ENCODE peak calls at places on chromosomes 13 and 19, in six cellular contexts. W is esophagus squamous epithelium, E is tibial nerve, R is transverse colon, T is Caco-2, A is thoracic aorta. Z is an unnamed sample.
A peak's percentile ranks its signal among the peaks of the same experiment; 100 is the strongest.

GRCh38 chr13:105848494-105848893 is 687.0 kb downstream of the EFNB2 start:
- DNase-seq in T (no peak), R (no peak), W (no peak), A (no peak), E (no peak), Z (no peak)

GRCh38 chr13:45206340-45206739 is 5.5 kb upstream of the KCTD4 start:
- DNase-seq in T (no peak), R (no peak), W (no peak), A (no peak), E (no peak), Z (no peak)

GRCh38 chr13:96003304-96003703 is 49.9 kb downstream of the UGGT2 start:
- DNase-seq in R (no peak), T (no peak), E (no peak), W (no peak), A (no peak), Z (no peak)

GRCh38 chr13:64855506-64855905 is 2374.6 kb downstream of the PCDH9 start:
- DNase-seq in E (no peak), A (no peak), T (no peak), W (no peak), R (no peak), Z (no peak)

GRCh38 chr13:106186366-106187030 is 349.0 kb downstream of the EFNB2 start:
- DNase-seq in R (no peak), W (no peak), T (no peak), E (no peak), A (no peak), Z (no peak)

GRCh38 chr13:102484329-102484728 is 82.5 kb upstream of the FGF14 start:
- DNase-seq in R (no peak), W (no peak), T (no peak), A (no peak), E (no peak), Z (peak; percentile 12)

GRCh38 chr13:40186041-40186440 is 480.4 kb downstream of the FOXO1 start:
- DNase-seq in W (no peak), A (no peak), T (no peak), E (no peak), R (no peak), Z (no peak)

GRCh38 chr13:39864221-39864620 is 208.8 kb downstream of the COG6 start:
- DNase-seq in A (no peak), E (no peak), W (no peak), T (no peak), R (no peak), Z (no peak)

GRCh38 chr13:24271231-24271610 is 38.2 kb upstream of the C1QTNF9 start:
- DNase-seq in R (no peak), W (no peak), T (no peak), E (no peak), A (no peak), Z (no peak)

GRCh38 chr13:31035162-31035951 is 102.9 kb downstream of the TEX26 start:
- DNase-seq in E (peak; percentile 53), T (no peak), A (no peak), R (no peak), W (no peak), Z (no peak)

GRCh38 chr13:44259045-44260042 is 114.3 kb upstream of the SERP2 start:
- DNase-seq in A (peak; percentile 49), E (peak; percentile 50), R (peak; percentile 48), W (no peak), T (no peak), Z (no peak)

GRCh38 chr19:5891938-5892771 is 11.4 kb downstream of the NDUFA11 start:
- DNase-seq in E (no peak), W (no peak), T (no peak), R (peak; percentile 58), A (no peak), Z (peak; percentile 91)

GRCh38 chr19:12786149-12786870 is 5.0 kb upstream of the JUNB start:
- DNase-seq in R (peak; percentile 86), W (peak; percentile 50), E (no peak), T (no peak), A (no peak), Z (peak; percentile 61)

GRCh38 chr13:80527400-80527799 is 186.5 kb upstream of the SPRY2 start:
- DNase-seq in A (no peak), T (no peak), W (no peak), E (no peak), R (no peak), Z (no peak)

GRCh38 chr13:43878897-43879322 is 630 bp downstream of the CCDC122 start:
- DNase-seq in E (peak; percentile 62), T (peak; percentile 61), W (peak; percentile 9), A (peak; percentile 26), R (peak; percentile 77), Z (no peak)

GRCh38 chr13:83085186-83085900 is 796.9 kb downstream of the SLITRK1 start:
- DNase-seq in R (no peak), A (no peak), W (no peak), E (no peak), T (no peak), Z (no peak)

GRCh38 chr19:51456541-51457290 is 1.5 kb downstream of the SIGLEC8 start:
- DNase-seq in E (no peak), A (no peak), T (no peak), W (no peak), R (no peak), Z (no peak)

GRCh38 chr13:113630296-113630695 is 27.7 kb downstream of the ATP4B start:
- DNase-seq in E (no peak), R (no peak), T (peak; percentile 3), W (no peak), A (no peak), Z (no peak)

GRCh38 chr13:98957731-98958442 is 20.0 kb downstream of the DOCK9 start:
- DNase-seq in R (no peak), T (no peak), E (no peak), W (no peak), A (no peak), Z (peak; percentile 29)

GRCh38 chr19:16274466-16274865 is 50.2 kb upstream of the KLF2 start:
- DNase-seq in E (no peak), R (no peak), W (no peak), T (no peak), A (no peak), Z (no peak)

GRCh38 chr13:114140909-114141255 is 8.5 kb upstream of the RASA3 start:
- DNase-seq in W (no peak), A (no peak), R (no peak), E (no peak), T (no peak), Z (no peak)

GRCh38 chr13:104006625-104007061 is 940.4 kb upstream of the SLC10A2 start:
- DNase-seq in A (no peak), W (no peak), E (no peak), R (no peak), T (no peak), Z (no peak)

GRCh38 chr13:26020536-26021290 is 31.1 kb downstream of the SHISA2 start:
- DNase-seq in E (no peak), A (no peak), T (no peak), R (no peak), W (no peak), Z (no peak)

GRCh38 chr13:44197791-44198770 is 175.5 kb upstream of the SERP2 start:
- DNase-seq in W (no peak), T (no peak), E (no peak), A (no peak), R (no peak), Z (no peak)

GRCh38 chr19:49884109-49884508 is 6.6 kb downstream of the TBC1D17 start:
- DNase-seq in E (no peak), A (no peak), R (no peak), W (no peak), T (peak; percentile 31), Z (no peak)

GRCh38 chr13:38409771-38410170 is 60.1 kb downstream of the UFM1 start:
- DNase-seq in R (no peak), W (no peak), T (no peak), E (no peak), A (no peak), Z (no peak)

GRCh38 chr19:5354403-5354802 is 13.8 kb upstream of the PTPRS start:
- DNase-seq in R (no peak), E (no peak), A (no peak), T (peak; percentile 62), W (no peak), Z (peak; percentile 80)

GRCh38 chr13:22569830-22570229 is 610.9 kb upstream of the SGCG start:
- DNase-seq in R (no peak), A (no peak), E (no peak), T (no peak), W (no peak), Z (no peak)

GRCh38 chr13:113548778-113549621 is 35.6 kb upstream of the TFDP1 start:
- DNase-seq in E (no peak), W (no peak), T (peak; percentile 40), R (peak; percentile 5), A (no peak), Z (peak; percentile 50)

GRCh38 chr19:42657551-42657950 is 62.8 kb upstream of the CEACAM8 start:
- DNase-seq in A (no peak), R (no peak), T (no peak), W (no peak), E (no peak), Z (no peak)

GRCh38 chr13:96491103-96491502 is 401.2 kb downstream of the HS6ST3 start:
- DNase-seq in A (no peak), W (no peak), R (no peak), T (no peak), E (no peak), Z (no peak)

GRCh38 chr19:32861596-32861995 is 8.0 kb downstream of the SLC7A9 start:
- DNase-seq in A (no peak), W (no peak), E (no peak), R (no peak), T (no peak), Z (no peak)
- H3K4me3 ChIP-seq in A (no peak overlapping the region), W (no peak overlapping the region), E (no peak overlapping the region), R (no peak overlapping the region), T (no peak overlapping the region), Z (no peak overlapping the region)

GRCh38 chr13:111329641-111330040 is 9.2 kb downstream of the TEX29 start:
- DNase-seq in E (no peak), T (no peak), A (no peak), W (no peak), R (no peak), Z (no peak)

GRCh38 chr13:111327701-111328100 is 7.3 kb downstream of the TEX29 start:
- DNase-seq in E (no peak), T (no peak), A (no peak), W (no peak), R (no peak), Z (peak; percentile 24)

GRCh38 chr13:111330211-111330610 is 9.8 kb downstream of the TEX29 start:
- DNase-seq in T (no peak), A (no peak), E (no peak), R (no peak), W (no peak), Z (peak; percentile 17)

GRCh38 chr13:111328111-111328802 is 7.8 kb downstream of the TEX29 start:
- DNase-seq in R (no peak), W (no peak), E (no peak), T (no peak), A (no peak), Z (peak; percentile 60)

GRCh38 chr13:111328803-111329410 is 8.5 kb downstream of the TEX29 start:
- DNase-seq in W (no peak), R (no peak), A (no peak), E (no peak), T (no peak), Z (no peak)
- H3K27me3 ChIP-seq in W (no peaks in the 10 kb centered on the region), R (no peaks in the 10 kb centered on the region), A (no peaks in the 10 kb centered on the region), E (no peaks in the 10 kb centered on the region), T (no peaks in the 10 kb centered on the region), Z (no peaks in the 10 kb centered on the region)

GRCh38 chr13:48393030-48393697 is 19.7 kb downstream of the LPAR6 start:
- DNase-seq in E (no peak), T (no peak), R (no peak), A (no peak), W (no peak), Z (no peak)
- H3K36me3 ChIP-seq in E (no peaks in the 10 kb centered on the region), T (peaks cover 1% of the 10 kb centered on the region), R (no peaks in the 10 kb centered on the region), A (peaks cover 6% of the 10 kb centered on the region), W (no peaks in the 10 kb centered on the region), Z (no peaks in the 10 kb centered on the region)

GRCh38 chr19:46718157-46718933 is 1.4 kb upstream of the PRKD2 start:
- DNase-seq in E (no peak), W (no peak), R (peak; percentile 76), A (no peak), T (no peak), Z (peak; percentile 86)
- H3K4me3 ChIP-seq in E (no peak overlapping the region), W (peak overlapping the region; percentile 80), R (no peak overlapping the region), A (peak overlapping the region; percentile 99), T (no peak overlapping the region), Z (no peak overlapping the region)

Z was measured in H7.